ENCODE peak calls at places on chromosomes 2 and 18, in ten cellular contexts. One of them, this sample, is unnamed.
A peak's percentile ranks its signal among the peaks of the same experiment; 100 is the strongest.

GRCh38 chr18:7370812-7371211 is 139.9 kb downstream of the LRRC30 start:
- DNase-seq in pons: peak; percentile 12
- DNase-seq in BJ: no peak
- DNase-seq in cardiac muscle cell: no peak
- DNase-seq in GM12864: no peak
- DNase-seq in dorsolateral prefrontal cortex: no peak
- DNase-seq in NCI-H748 treated with DMSO at 0.1 percent for 48 hours: no peak
- DNase-seq in iPS-NIHi11: no peak
- DNase-seq in choroid plexus epithelial cell: no peak
- DNase-seq in NCI-H1105 treated with DMSO at 0.1 percent for 48 hours: no peak
- DNase-seq in this sample: no peak

GRCh38 chr2:127061377-127062273 is 45.3 kb downstream of the BIN1 start:
- DNase-seq in dorsolateral prefrontal cortex: no peak
- DNase-seq in cardiac muscle cell: no peak
- DNase-seq in iPS-NIHi11: no peak
- DNase-seq in choroid plexus epithelial cell: peak; percentile 56
- DNase-seq in pons: no peak
- DNase-seq in GM12864: no peak
- DNase-seq in BJ: no peak
- DNase-seq in NCI-H748 treated with DMSO at 0.1 percent for 48 hours: no peak
- DNase-seq in NCI-H1105 treated with DMSO at 0.1 percent for 48 hours: no peak
- DNase-seq in this sample: no peak

GRCh38 chr2:73870084-73870483 is 22.7 kb upstream of the ACTG2 start:
- DNase-seq in GM12864: no peak
- DNase-seq in pons: peak; percentile 16
- DNase-seq in dorsolateral prefrontal cortex: no peak
- DNase-seq in NCI-H1105 treated with DMSO at 0.1 percent for 48 hours: no peak
- DNase-seq in NCI-H748 treated with DMSO at 0.1 percent for 48 hours: no peak
- DNase-seq in BJ: no peak
- DNase-seq in iPS-NIHi11: no peak
- DNase-seq in cardiac muscle cell: no peak
- DNase-seq in choroid plexus epithelial cell: peak; percentile 97
- DNase-seq in this sample: peak; percentile 3

GRCh38 chr18:63936932-63937393 is 12.1 kb upstream of the HMSD start:
- DNase-seq in dorsolateral prefrontal cortex: no peak
- DNase-seq in choroid plexus epithelial cell: no peak
- DNase-seq in BJ: no peak
- DNase-seq in NCI-H748 treated with DMSO at 0.1 percent for 48 hours: no peak
- DNase-seq in cardiac muscle cell: no peak
- DNase-seq in pons: no peak
- DNase-seq in NCI-H1105 treated with DMSO at 0.1 percent for 48 hours: no peak
- DNase-seq in iPS-NIHi11: no peak
- DNase-seq in GM12864: no peak
- DNase-seq in this sample: no peak

GRCh38 chr2:14790041-14790640 is 157.6 kb downstream of the LRATD1 start:
- DNase-seq in BJ: no peak
- DNase-seq in NCI-H1105 treated with DMSO at 0.1 percent for 48 hours: no peak
- DNase-seq in GM12864: no peak
- DNase-seq in choroid plexus epithelial cell: no peak
- DNase-seq in dorsolateral prefrontal cortex: no peak
- DNase-seq in cardiac muscle cell: no peak
- DNase-seq in NCI-H748 treated with DMSO at 0.1 percent for 48 hours: no peak
- DNase-seq in pons: no peak
- DNase-seq in iPS-NIHi11: no peak
- DNase-seq in this sample: no peak

GRCh38 chr2:126644630-126645191 is 11.2 kb upstream of the GYPC start:
- DNase-seq in pons: peak; percentile 68
- DNase-seq in BJ: no peak
- DNase-seq in cardiac muscle cell: no peak
- DNase-seq in iPS-NIHi11: no peak
- DNase-seq in GM12864: no peak
- DNase-seq in choroid plexus epithelial cell: peak; percentile 31
- DNase-seq in dorsolateral prefrontal cortex: no peak
- DNase-seq in NCI-H1105 treated with DMSO at 0.1 percent for 48 hours: no peak
- DNase-seq in NCI-H748 treated with DMSO at 0.1 percent for 48 hours: no peak
- DNase-seq in this sample: no peak

GRCh38 chr2:31973665-31974064 is 37.1 kb downstream of the MEMO1 start:
- DNase-seq in dorsolateral prefrontal cortex: no peak
- DNase-seq in cardiac muscle cell: no peak
- DNase-seq in pons: no peak
- DNase-seq in NCI-H748 treated with DMSO at 0.1 percent for 48 hours: no peak
- DNase-seq in iPS-NIHi11: no peak
- DNase-seq in BJ: no peak
- DNase-seq in GM12864: no peak
- DNase-seq in NCI-H1105 treated with DMSO at 0.1 percent for 48 hours: no peak
- DNase-seq in choroid plexus epithelial cell: peak; percentile 39
- DNase-seq in this sample: no peak

GRCh38 chr18:29418136-29418535 is 1241.2 kb upstream of the CDH2 start:
- DNase-seq in iPS-NIHi11: no peak
- DNase-seq in NCI-H1105 treated with DMSO at 0.1 percent for 48 hours: no peak
- DNase-seq in choroid plexus epithelial cell: peak; percentile 75
- DNase-seq in GM12864: no peak
- DNase-seq in NCI-H748 treated with DMSO at 0.1 percent for 48 hours: no peak
- DNase-seq in BJ: peak; percentile 50
- DNase-seq in pons: no peak
- DNase-seq in cardiac muscle cell: no peak
- DNase-seq in dorsolateral prefrontal cortex: no peak
- DNase-seq in this sample: no peak

GRCh38 chr2:95327861-95328260 is 30.7 kb downstream of the KCNIP3 start:
- DNase-seq in cardiac muscle cell: no peak
- DNase-seq in BJ: no peak
- DNase-seq in GM12864: no peak
- DNase-seq in NCI-H748 treated with DMSO at 0.1 percent for 48 hours: no peak
- DNase-seq in choroid plexus epithelial cell: no peak
- DNase-seq in pons: no peak
- DNase-seq in NCI-H1105 treated with DMSO at 0.1 percent for 48 hours: no peak
- DNase-seq in dorsolateral prefrontal cortex: no peak
- DNase-seq in iPS-NIHi11: no peak
- DNase-seq in this sample: no peak

GRCh38 chr2:68452168-68452890 is 14.8 kb downstream of the FBXO48 start:
- DNase-seq in NCI-H1105 treated with DMSO at 0.1 percent for 48 hours: no peak
- DNase-seq in GM12864: no peak
- DNase-seq in dorsolateral prefrontal cortex: no peak
- DNase-seq in pons: no peak
- DNase-seq in iPS-NIHi11: no peak
- DNase-seq in choroid plexus epithelial cell: no peak
- DNase-seq in BJ: no peak
- DNase-seq in cardiac muscle cell: no peak
- DNase-seq in NCI-H748 treated with DMSO at 0.1 percent for 48 hours: no peak
- DNase-seq in this sample: no peak

GRCh38 chr2:224222320-224222719 is 179.6 kb downstream of the FAM124B start:
- DNase-seq in GM12864: no peak
- DNase-seq in iPS-NIHi11: no peak
- DNase-seq in NCI-H748 treated with DMSO at 0.1 percent for 48 hours: no peak
- DNase-seq in pons: no peak
- DNase-seq in NCI-H1105 treated with DMSO at 0.1 percent for 48 hours: no peak
- DNase-seq in dorsolateral prefrontal cortex: no peak
- DNase-seq in cardiac muscle cell: peak; percentile 19
- DNase-seq in BJ: no peak
- DNase-seq in choroid plexus epithelial cell: peak; percentile 53
- DNase-seq in this sample: no peak

GRCh38 chr2:215136669-215137328 is 1.6 kb downstream of the ABCA12 start:
- DNase-seq in GM12864: peak; percentile 18
- DNase-seq in choroid plexus epithelial cell: peak; percentile 27
- DNase-seq in BJ: no peak
- DNase-seq in NCI-H748 treated with DMSO at 0.1 percent for 48 hours: no peak
- DNase-seq in dorsolateral prefrontal cortex: no peak
- DNase-seq in cardiac muscle cell: no peak
- DNase-seq in NCI-H1105 treated with DMSO at 0.1 percent for 48 hours: no peak
- DNase-seq in iPS-NIHi11: no peak
- DNase-seq in pons: no peak
- DNase-seq in this sample: no peak

GRCh38 chr2:26768759-26769500 is 4.8 kb downstream of the SLC35F6 start:
- DNase-seq in NCI-H748 treated with DMSO at 0.1 percent for 48 hours: no peak
- DNase-seq in NCI-H1105 treated with DMSO at 0.1 percent for 48 hours: no peak
- DNase-seq in pons: peak; percentile 83
- DNase-seq in BJ: no peak
- DNase-seq in choroid plexus epithelial cell: peak; percentile 73
- DNase-seq in dorsolateral prefrontal cortex: peak; percentile 60
- DNase-seq in GM12864: no peak
- DNase-seq in cardiac muscle cell: no peak
- DNase-seq in iPS-NIHi11: no peak
- DNase-seq in this sample: no peak